ENCODE peak calls at places on chromosome 1, in ten cellular contexts. Y is fibroblast of pulmonary artery, E is kidney epithelial cell, M is GM12878, N is tibial artery, H is Caco-2, P is prostate gland, R is MG63, X is left lung, S is choroid plexus epithelial cell. F is an unnamed sample.

GRCh38 chr1:173832748-173833147 is 8.1 kb upstream of the CENPL start:
- DNase-seq in P (no peak), H (no peak), M (no peak), Y (no peak), N (no peak), E (no peak), S (no peak), R (no peak), X (no peak), F (no peak)

GRCh38 chr1:214895226-214895625 is 187.3 kb upstream of the KCNK2 start:
- DNase-seq in H (no peak), M (no peak), N (no peak), X (no peak), S (no peak), Y (no peak), R (no peak), E (no peak), P (no peak), F (no peak)

GRCh38 chr1:155120253-155120652 is 7.4 kb upstream of the EFNA1 start:
- DNase-seq in N (no peak), S (no peak), Y (no peak), M (no peak), X (no peak), H (peak), R (no peak), E (no peak), P (peak), F (no peak)

GRCh38 chr1:223504741-223505140 is 111.5 kb downstream of the CCDC185 start:
- DNase-seq in E (peak), M (no peak), P (no peak), S (peak), Y (peak), R (peak), H (no peak), X (no peak), N (no peak), F (peak)

GRCh38 chr1:228061411-228062084 is 21.0 kb upstream of the ARF1 start:
- DNase-seq in Y (no peak), N (no peak), S (no peak), R (no peak), M (no peak), P (no peak), X (no peak), H (peak), E (no peak), F (no peak)

GRCh38 chr1:229087339-229087738 is 183.6 kb upstream of the RAB4A start:
- DNase-seq in R (peak), M (no peak), E (no peak), P (no peak), S (no peak), X (no peak), H (no peak), Y (no peak), N (peak), F (no peak)

GRCh38 chr1:167797005-167797404 is 75.2 kb downstream of the MPZL1 start:
- DNase-seq in R (peak), P (peak), S (peak), H (peak), X (no peak), N (peak), E (peak), Y (peak), M (no peak), F (peak)

GRCh38 chr1:198444792-198445191 is 95.7 kb downstream of the ATP6V1G3 start:
- DNase-seq in P (no peak), H (no peak), M (no peak), S (peak), Y (peak), N (no peak), E (no peak), X (no peak), R (peak), F (peak)

DNA sequence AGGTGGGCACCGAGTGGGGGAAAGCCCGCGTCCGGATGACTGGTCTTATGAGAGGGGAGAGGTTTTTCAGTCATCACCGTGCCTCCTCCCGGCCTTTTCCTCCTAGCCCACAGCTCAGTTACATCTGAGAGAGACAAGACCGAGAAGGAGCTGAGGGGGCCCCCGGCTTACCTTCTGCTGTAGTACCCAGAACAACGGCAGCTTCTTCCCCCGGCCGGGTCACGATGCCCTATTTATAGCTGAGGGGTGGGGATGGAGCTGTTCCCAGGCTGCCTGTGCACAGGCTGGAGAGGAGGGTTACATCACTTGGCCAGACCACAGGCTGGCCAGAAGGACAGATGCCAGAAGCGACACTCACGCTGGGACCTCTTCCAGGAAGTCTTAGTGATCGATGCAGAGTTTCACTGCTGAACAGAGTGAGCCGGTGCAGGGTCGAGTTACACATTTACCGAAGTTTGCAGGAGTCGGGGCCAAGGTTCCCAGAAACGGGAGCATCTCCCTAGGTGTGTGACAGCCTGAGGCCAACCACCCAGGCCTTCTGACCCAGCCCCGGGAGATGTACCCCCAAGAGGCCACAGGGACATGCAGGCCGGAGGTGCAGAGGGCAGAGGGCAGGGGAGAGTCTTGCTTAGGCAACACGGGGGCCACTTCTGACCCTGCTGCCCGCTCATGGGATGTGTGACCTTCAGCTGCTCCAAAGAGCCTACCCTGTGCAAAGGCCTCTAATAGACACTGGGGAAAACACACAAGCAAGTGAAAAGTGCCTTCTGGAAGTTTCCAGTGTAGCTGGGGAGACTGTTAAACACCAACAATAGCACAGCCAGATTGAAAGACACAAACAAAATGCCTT is at the start of gene AGT:
- DNase-seq in H (peak), S (peak), N (peak), P (peak), R (peak), X (no peak), E (peak), Y (peak), M (no peak), F (peak)
- H3K4me3 ChIP-seq in H (peak), S (no peak), N (peak), P (no peak), R (no peak), X (no peak), E (no peak), Y (no peak), M (no peak), F (no peak)

GRCh38 chr1:55747285-55747890 is 532.2 kb upstream of the USP24 start:
- DNase-seq in H (no peak), E (no peak), X (no peak), R (peak), N (no peak), S (peak), M (no peak), Y (peak), P (no peak), F (no peak)
- H3K4me3 ChIP-seq in H (no peak), E (no peak), X (no peak), R (no peak), N (no peak), S (no peak), M (no peak), Y (no peak), P (no peak), F (no peak)

GRCh38 chr1:160362168-160362941 is 4.5 kb upstream of the NHLH1 start:
- DNase-seq in P (no peak), X (no peak), Y (no peak), N (no peak), M (no peak), R (no peak), H (no peak), E (no peak), S (no peak), F (no peak)

GRCh38 chr1:160361199-160361598 is 5.7 kb upstream of the NHLH1 start:
- DNase-seq in Y (no peak), E (no peak), R (no peak), X (no peak), S (no peak), M (no peak), N (no peak), H (no peak), P (no peak), F (no peak)

GRCh38 chr1:160363010-160363409 is 3.9 kb upstream of the NHLH1 start:
- DNase-seq in N (no peak), S (no peak), X (no peak), E (no peak), Y (no peak), M (no peak), P (no peak), H (no peak), R (no peak), F (no peak)

GRCh38 chr1:160360227-160360695 is 6.6 kb upstream of the NHLH1 start:
- DNase-seq in E (no peak), X (no peak), S (no peak), R (no peak), M (no peak), H (no peak), N (no peak), Y (no peak), P (no peak), F (no peak)

DNA sequence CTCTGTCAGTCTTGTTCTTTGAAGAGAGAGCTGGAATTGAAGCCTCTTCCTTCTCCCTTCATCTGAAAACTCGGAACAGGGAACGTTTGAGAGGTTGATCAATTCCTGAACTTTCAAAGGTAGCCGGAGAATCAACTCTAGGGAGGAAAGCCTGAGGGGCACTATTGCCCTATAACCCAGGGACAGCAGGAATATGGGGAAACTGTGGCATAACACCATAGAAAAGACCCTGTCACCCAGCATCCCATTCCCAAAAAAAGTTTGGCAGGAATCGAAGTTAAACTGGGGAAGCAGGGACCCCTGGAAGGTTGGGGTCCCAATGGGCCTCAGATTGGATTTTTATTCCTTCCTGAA is 5.1 kb upstream of the NHLH1 start:
- DNase-seq in E (no peak), X (no peak), S (no peak), P (no peak), H (no peak), N (no peak), R (no peak), M (no peak), Y (no peak), F (no peak)
- H3K4me3 ChIP-seq in E (no peak), X (no peak), S (no peak), P (no peak), H (no peak), N (no peak), R (no peak), M (no peak), Y (no peak), F (no peak)

GRCh38 chr1:40390857-40391256 is 17.3 kb downstream of the SMAP2 start:
- DNase-seq in N (no peak), E (no peak), M (no peak), R (no peak), S (no peak), H (no peak), P (no peak), Y (no peak), X (no peak), F (no peak)
- H3K4me3 ChIP-seq in N (no peak), E (no peak), M (no peak), R (no peak), S (no peak), H (no peak), P (no peak), Y (no peak), X (no peak), F (no peak)

DNA sequence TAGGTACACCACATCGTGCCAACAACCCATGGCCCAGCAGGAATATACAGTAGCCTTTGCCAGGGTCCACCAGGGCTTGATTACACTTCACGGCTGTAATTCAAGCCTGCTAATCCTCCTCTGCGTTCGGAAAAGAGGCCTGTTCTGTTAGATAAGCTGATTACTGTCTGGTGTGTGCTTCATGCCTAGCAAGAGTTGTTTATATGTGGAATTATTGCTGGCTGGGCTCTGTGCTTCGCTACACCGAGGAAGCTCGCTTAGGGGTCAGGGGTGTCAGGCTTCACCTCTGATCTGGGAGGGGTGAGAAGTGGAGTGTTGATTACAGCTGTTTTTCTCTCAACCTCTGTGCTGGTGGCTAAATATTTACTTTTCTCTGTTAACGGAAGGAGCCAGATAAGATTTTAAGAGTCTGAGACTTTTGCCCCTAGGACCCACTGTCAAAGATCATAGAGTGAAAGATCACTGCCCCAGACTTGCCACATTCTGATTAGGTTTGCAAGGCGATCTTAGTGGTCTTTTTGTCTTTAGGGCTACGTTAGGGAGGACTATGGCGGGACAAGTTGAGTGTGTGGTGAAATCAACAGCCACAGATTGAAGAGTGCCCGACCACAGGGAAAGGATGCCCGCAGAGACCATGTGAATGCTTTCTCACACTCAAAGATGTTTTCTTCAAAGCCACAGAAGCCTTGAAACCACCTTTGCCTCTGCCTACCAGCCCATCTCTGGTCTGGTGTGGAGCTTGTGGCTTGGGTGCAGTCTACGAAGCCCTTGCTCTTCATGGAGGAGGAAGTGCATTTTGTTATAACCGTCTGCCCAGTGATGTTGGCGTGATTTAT is 216.1 kb downstream of the PBX1 start:
- DNase-seq in R (no peak), N (no peak), E (no peak), M (no peak), H (peak), P (no peak), X (no peak), Y (no peak), S (peak), F (no peak)
- H3K4me3 ChIP-seq in R (no peak), N (no peak), E (no peak), M (no peak), H (no peak), P (no peak), X (no peak), Y (no peak), S (no peak), F (no peak)

DNA sequence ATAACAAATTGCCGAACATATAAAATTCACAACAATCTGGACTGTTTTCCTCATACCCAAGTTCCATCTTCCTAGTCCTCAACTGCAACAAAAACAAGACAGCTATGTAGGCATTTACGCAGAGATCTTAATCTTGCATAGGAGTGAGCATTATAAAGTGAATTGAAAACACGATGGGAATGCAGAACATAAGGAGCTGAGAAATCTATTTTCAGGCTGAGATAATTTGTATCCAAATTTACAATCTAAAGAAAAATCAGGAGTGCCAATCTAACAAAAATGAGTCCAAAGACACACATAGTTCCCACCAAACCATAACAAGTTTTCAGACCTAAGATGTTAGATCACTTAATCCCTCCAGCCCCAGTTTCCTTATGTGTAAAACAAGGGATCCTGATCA is 1.9 kb downstream of the SLC16A1 start:
- DNase-seq in R (no peak), S (no peak), H (no peak), Y (no peak), M (no peak), E (no peak), P (no peak), X (no peak), N (no peak), F (no peak)
- H3K4me3 ChIP-seq in R (peak), S (peak), H (peak), Y (peak), M (peak), E (peak), P (no peak), X (no peak), N (peak), F (peak)

GRCh38 chr1:36124404-36125128 is 456 bp downstream of the COL8A2 start:
- DNase-seq in M (no peak), R (no peak), N (no peak), Y (no peak), H (no peak), X (no peak), E (no peak), S (no peak), P (no peak), F (no peak)
- H3K4me3 ChIP-seq in M (no peak), R (no peak), N (peak), Y (no peak), H (no peak), X (peak), E (no peak), S (peak), P (peak), F (peak)

GRCh38 chr1:4975856-4976255 is 321.4 kb downstream of the AJAP1 start:
- DNase-seq in M (no peak), P (no peak), R (no peak), H (no peak), Y (no peak), S (no peak), X (no peak), N (no peak), E (no peak), F (no peak)

GRCh38 chr1:4978660-4979390 is 324.4 kb downstream of the AJAP1 start:
- DNase-seq in X (no peak), M (no peak), H (no peak), S (no peak), P (no peak), R (no peak), E (no peak), N (no peak), Y (no peak), F (no peak)

GRCh38 chr1:4976859-4977440 is 322.5 kb downstream of the AJAP1 start:
- DNase-seq in E (no peak), H (no peak), N (no peak), S (no peak), R (no peak), X (no peak), M (no peak), P (no peak), Y (no peak), F (no peak)

GRCh38 chr1:4977701-4978100 is 323.3 kb downstream of the AJAP1 start:
- DNase-seq in H (no peak), N (no peak), X (no peak), R (no peak), S (no peak), Y (no peak), P (no peak), M (no peak), E (no peak), F (no peak)

DNA sequence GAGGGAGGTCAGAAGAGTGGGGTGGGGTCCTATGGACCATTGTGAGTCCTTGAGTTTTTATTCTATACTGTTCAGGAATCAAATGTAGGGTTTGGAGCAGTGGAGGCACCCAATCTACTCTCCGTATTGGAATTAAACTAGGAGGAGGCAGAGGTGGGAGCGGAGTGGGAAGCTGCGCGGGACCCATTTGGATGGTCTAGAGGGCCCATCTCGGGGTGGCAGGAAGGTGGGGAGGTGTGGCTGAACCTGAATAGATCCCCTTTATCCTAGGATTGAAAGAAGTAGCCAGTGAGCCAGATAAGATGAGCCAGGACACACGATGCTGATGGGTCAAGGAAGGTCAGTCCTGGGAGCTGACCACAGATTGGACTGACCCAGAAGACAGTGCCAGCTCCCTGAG is 325.8 kb downstream of the AJAP1 start:
- DNase-seq in R (no peak), H (no peak), N (no peak), E (no peak), M (no peak), Y (no peak), P (no peak), S (no peak), X (no peak), F (no peak)
- H3K4me3 ChIP-seq in R (no peak), H (no peak), N (no peak), E (no peak), M (no peak), Y (no peak), P (no peak), S (no peak), X (no peak), F (no peak)

DNA sequence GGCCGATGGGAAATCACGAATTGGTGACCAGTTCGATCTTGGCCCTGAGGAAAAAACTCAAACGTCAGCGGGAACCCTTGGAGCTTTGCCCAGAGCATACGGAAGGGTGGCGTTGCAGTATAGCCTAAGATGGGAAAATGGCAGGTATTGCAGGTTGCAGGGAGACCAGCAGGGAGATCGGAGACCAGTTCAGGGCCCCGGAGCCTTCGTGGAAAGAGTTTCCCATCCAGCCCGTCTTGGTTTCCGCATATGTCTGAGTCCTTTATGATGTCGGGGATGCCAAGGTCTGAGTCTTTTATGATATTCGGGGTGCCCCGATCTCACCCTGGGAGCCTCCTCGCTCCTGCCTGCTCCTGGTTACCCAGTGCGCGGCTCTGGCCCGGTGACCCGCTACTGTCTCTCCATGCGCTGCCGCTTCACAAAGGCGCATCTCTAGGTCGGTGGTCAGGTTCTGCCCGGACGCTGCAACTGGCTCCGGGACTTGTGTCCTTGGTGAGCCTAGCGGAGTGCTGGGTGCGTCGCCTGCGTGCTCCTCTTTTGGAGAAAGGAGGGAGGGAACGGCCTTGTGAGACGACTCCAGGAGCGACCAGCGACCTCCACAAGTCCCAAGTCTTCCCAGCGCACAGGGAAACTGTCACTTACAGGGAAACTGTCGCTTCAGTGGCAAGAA is 94.2 kb downstream of the PRKAB2 start:
- DNase-seq in R (no peak), M (no peak), P (no peak), E (no peak), N (no peak), Y (no peak), S (no peak), X (peak), H (no peak), F (no peak)
- H3K4me3 ChIP-seq in R (no peak), M (no peak), P (no peak), E (no peak), N (no peak), Y (no peak), S (no peak), X (no peak), H (no peak), F (no peak)